ENCODE peak calls at places on chromosome 2, in seven cellular contexts. K is heart left ventricle, X is endothelial cell of umbilical vein, B is fibroblast of lung, F is thoracic aorta, Z is OCI-LY7, V is suprapubic skin. P is an unnamed sample. For H3K36me3, the result is how much of the 10 kb centered on the place peaks cover.

GRCh38 chr2:37415128-37415817 is 70.8 kb downstream of the QPCT start:
- DNase-seq in K (no peak), X (peak), B (peak), F (no peak), Z (no peak), V (no peak), P (no peak)

GRCh38 chr2:105808418-105809098 is 63.8 kb downstream of the NCK2 start:
- DNase-seq in K (no peak), X (no peak), B (no peak), F (no peak), Z (no peak), V (no peak), P (no peak)

GRCh38 chr2:131641414-131642206 is 113.9 kb downstream of the CCDC74A start:
- DNase-seq in K (no peak), X (no peak), B (peak), F (no peak), Z (no peak), V (no peak), P (peak)

GRCh38 chr2:238613610-238614009 is 186.9 kb downstream of the ASB1 start:
- DNase-seq in K (no peak), X (no peak), B (no peak), F (no peak), Z (no peak), V (no peak), P (no peak)

GRCh38 chr2:101349893-101350662 is 37.2 kb downstream of the CREG2 start:
- DNase-seq in K (no peak), X (no peak), B (peak), F (no peak), Z (no peak), V (no peak), P (no peak)

GRCh38 chr2:218927411-218927810 is 32.1 kb upstream of the CDK5R2 start:
- DNase-seq in K (no peak), X (no peak), B (no peak), F (no peak), Z (no peak), V (no peak), P (no peak)

GRCh38 chr2:100292022-100292580 is 30.2 kb downstream of the LONRF2 start:
- DNase-seq in K (no peak), X (no peak), B (peak), F (no peak), Z (no peak), V (no peak), P (peak)

GRCh38 chr2:232438951-232439757 is 16.8 kb upstream of the ALPI start:
- DNase-seq in K (peak), X (peak), B (no peak), F (no peak), Z (peak), V (peak), P (no peak)

GRCh38 chr2:120908314-120908975 is 172.8 kb downstream of the GLI2 start:
- DNase-seq in K (no peak), X (no peak), B (no peak), F (no peak), Z (no peak), V (no peak), P (no peak)

GRCh38 chr2:238403632-238404405 is 22.9 kb upstream of the ASB1 start:
- DNase-seq in K (no peak), X (no peak), B (no peak), F (no peak), Z (no peak), V (no peak), P (no peak)

GRCh38 chr2:101038455-101039255 is 36.6 kb downstream of the RPL31 start:
- DNase-seq in K (no peak), X (peak), B (no peak), F (no peak), Z (peak), V (no peak), P (no peak)

GRCh38 chr2:9707008-9707407 is 76.2 kb upstream of the YWHAQ start:
- DNase-seq in K (no peak), X (no peak), B (no peak), F (no peak), Z (no peak), V (no peak), P (no peak)

GRCh38 chr2:45311559-45311958 is 299.5 kb downstream of the SRBD1 start:
- DNase-seq in K (no peak), X (no peak), B (no peak), F (no peak), Z (no peak), V (no peak), P (no peak)

GRCh38 chr2:120983344-120983743 is 247.7 kb downstream of the GLI2 start:
- DNase-seq in K (no peak), X (no peak), B (no peak), F (no peak), Z (no peak), V (no peak), P (peak)

GRCh38 chr2:179528576-179529069 is 264.0 kb upstream of the SESTD1 start:
- DNase-seq in K (no peak), X (no peak), B (no peak), F (no peak), Z (no peak), V (no peak), P (no peak)

GRCh38 chr2:226845717-226846116 is 9.9 kb downstream of the RHBDD1 start:
- DNase-seq in K (no peak), X (no peak), B (no peak), F (no peak), Z (no peak), V (no peak), P (no peak)

GRCh38 chr2:7007846-7008741 is 90.9 kb downstream of the RNF144A start:
- DNase-seq in K (peak), X (peak), B (peak), F (no peak), Z (no peak), V (peak), P (no peak)

GRCh38 chr2:167944825-167945659 is 302.4 kb downstream of the STK39 start:
- DNase-seq in K (no peak), X (peak), B (peak), F (no peak), Z (no peak), V (no peak), P (no peak)

GRCh38 chr2:231336700-231337099 is 58.8 kb upstream of the B3GNT7 start:
- DNase-seq in K (no peak), X (no peak), B (no peak), F (no peak), Z (no peak), V (no peak), P (no peak)

GRCh38 chr2:101150306-101151140 is 659 bp downstream of the TBC1D8 start:
- DNase-seq in K (peak), X (peak), B (peak), F (no peak), Z (no peak), V (peak), P (no peak)

GRCh38 chr2:71102981-71103681 is 26.9 kb downstream of the MCEE start:
- DNase-seq in K (no peak), X (no peak), B (no peak), F (no peak), Z (no peak), V (no peak), P (no peak)

GRCh38 chr2:227921648-227922047 is 50.2 kb downstream of the DAW1 start:
- DNase-seq in K (no peak), X (no peak), B (no peak), F (no peak), Z (no peak), V (no peak), P (no peak)

GRCh38 chr2:239245872-239246701 is 154.7 kb downstream of the HDAC4 start:
- DNase-seq in K (no peak), X (no peak), B (no peak), F (no peak), Z (no peak), V (peak), P (no peak)

GRCh38 chr2:129767346-129767745 is 212.1 kb upstream of the RAB6C start:
- DNase-seq in K (no peak), X (no peak), B (no peak), F (no peak), Z (no peak), V (no peak), P (no peak)

GRCh38 chr2:72214429-72215143 is 66.9 kb upstream of the CYP26B1 start:
- DNase-seq in K (no peak), X (peak), B (peak), F (no peak), Z (no peak), V (no peak), P (no peak)

GRCh38 chr2:102484310-102485061 is 11.5 kb downstream of the SLC9A4 start:
- DNase-seq in K (no peak), X (no peak), B (no peak), F (no peak), Z (no peak), V (no peak), P (no peak)

GRCh38 chr2:70639841-70640448 is 86.3 kb upstream of the TGFA start:
- DNase-seq in K (no peak), X (no peak), B (no peak), F (no peak), Z (no peak), V (no peak), P (no peak)

GRCh38 chr2:88060907-88061275 is 5.3 kb upstream of the KRCC1 start:
- DNase-seq in K (no peak), X (no peak), B (no peak), F (no peak), Z (no peak), V (no peak), P (no peak)

GRCh38 chr2:239736358-239737143 is 288.6 kb downstream of the NDUFA10 start:
- DNase-seq in K (peak), X (no peak), B (no peak), F (no peak), Z (no peak), V (no peak), P (no peak)

GRCh38 chr2:230441188-230441897 is 25.3 kb downstream of the SP100 start:
- DNase-seq in K (no peak), X (peak), B (peak), F (no peak), Z (peak), V (no peak), P (no peak)

GRCh38 chr2:230317366-230317765 is 9.6 kb upstream of the SP140L start:
- DNase-seq in K (no peak), X (no peak), B (no peak), F (no peak), Z (no peak), V (no peak), P (no peak)

GRCh38 chr2:233728723-233729301 is at the start of gene UGT1A3:
- DNase-seq in K (no peak), X (no peak), B (no peak), F (no peak), Z (no peak), V (no peak), P (no peak)

GRCh38 chr2:219060821-219061791 is at the start of gene IHH:
- DNase-seq in K (no peak), X (no peak), B (peak), F (no peak), Z (no peak), V (no peak), P (no peak)

GRCh38 chr2:101815739-101816391 is 118.4 kb downstream of the MAP4K4 start:
- DNase-seq in K (no peak), X (no peak), B (peak), F (no peak), Z (no peak), V (no peak), P (no peak)

GRCh38 chr2:98346259-98347236 is at the start of gene CNGA3:
- DNase-seq in K (no peak), X (peak), B (peak), F (no peak), Z (no peak), V (no peak), P (no peak)

GRCh38 chr2:120445431-120446143 is 99.7 kb downstream of the INHBB start:
- DNase-seq in K (no peak), X (no peak), B (peak), F (no peak), Z (no peak), V (peak), P (peak)

GRCh38 chr2:53865264-53865663 is 5.5 kb upstream of the GPR75 start:
- DNase-seq in K (no peak), X (no peak), B (no peak), F (no peak), Z (no peak), V (no peak), P (no peak)

GRCh38 chr2:241062342-241063092 is 39.6 kb downstream of the MTERF4 start:
- DNase-seq in K (peak), X (no peak), B (no peak), F (no peak), Z (no peak), V (no peak), P (no peak)

GRCh38 chr2:164689020-164689419 is 67.7 kb upstream of the GRB14 start:
- DNase-seq in K (no peak), X (no peak), B (peak), F (no peak), Z (no peak), V (no peak), P (no peak)

DNA sequence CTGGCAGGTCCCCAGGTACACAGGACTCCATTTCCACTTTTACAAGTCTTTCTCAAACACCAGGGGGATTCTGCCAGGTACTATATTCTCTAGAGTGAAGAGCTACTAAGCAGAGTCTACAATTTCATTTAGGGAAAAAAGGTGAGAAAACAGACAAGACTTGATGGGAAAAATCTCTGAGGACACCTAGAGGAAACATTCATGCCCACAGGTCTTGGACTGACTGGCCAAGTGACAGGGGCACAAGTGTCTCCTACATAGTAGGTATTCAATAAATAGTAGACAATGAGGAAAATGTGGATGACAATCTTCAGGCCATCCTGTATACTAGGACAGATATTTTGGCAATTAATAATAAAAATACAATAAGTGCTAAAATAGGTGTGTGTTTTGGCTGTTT is 228.6 kb downstream of the CLIP4 start:
- DNase-seq in K (no peak), X (no peak), B (no peak), F (no peak), Z (no peak), V (no peak), P (no peak)
- TF ChIP-seq CTCF in K (no peak), X (no peak), B (no peak), F (no peak), Z (no peak), V (no peak), P (no peak)

GRCh38 chr2:213015387-213016165 is 135.8 kb downstream of the IKZF2 start:
- DNase-seq in K (no peak), X (no peak), B (no peak), F (no peak), Z (no peak), V (no peak), P (no peak)
- H3K4me3 ChIP-seq in K (no peak), X (no peak), B (no peak), F (no peak), Z (no peak), V (no peak), P (no peak)

GRCh38 chr2:73249636-73250035 is 15.5 kb downstream of the CCT7 start:
- DNase-seq in K (no peak), X (no peak), B (no peak), F (no peak), Z (no peak), V (no peak), P (no peak)
- H3K36me3 ChIP-seq in K (half or more), X (under half), B (under half), F (half or more), Z (half or more), V (half or more), P (under half)

GRCh38 chr2:127640082-127641072 is 5.6 kb upstream of the GPR17 start:
- DNase-seq in K (no peak), X (no peak), B (no peak), F (no peak), Z (peak), V (no peak), P (no peak)
- TF ChIP-seq CTCF in K (peak), X (peak), B (no peak), F (no peak), Z (peak), V (no peak), P (peak)

DNA sequence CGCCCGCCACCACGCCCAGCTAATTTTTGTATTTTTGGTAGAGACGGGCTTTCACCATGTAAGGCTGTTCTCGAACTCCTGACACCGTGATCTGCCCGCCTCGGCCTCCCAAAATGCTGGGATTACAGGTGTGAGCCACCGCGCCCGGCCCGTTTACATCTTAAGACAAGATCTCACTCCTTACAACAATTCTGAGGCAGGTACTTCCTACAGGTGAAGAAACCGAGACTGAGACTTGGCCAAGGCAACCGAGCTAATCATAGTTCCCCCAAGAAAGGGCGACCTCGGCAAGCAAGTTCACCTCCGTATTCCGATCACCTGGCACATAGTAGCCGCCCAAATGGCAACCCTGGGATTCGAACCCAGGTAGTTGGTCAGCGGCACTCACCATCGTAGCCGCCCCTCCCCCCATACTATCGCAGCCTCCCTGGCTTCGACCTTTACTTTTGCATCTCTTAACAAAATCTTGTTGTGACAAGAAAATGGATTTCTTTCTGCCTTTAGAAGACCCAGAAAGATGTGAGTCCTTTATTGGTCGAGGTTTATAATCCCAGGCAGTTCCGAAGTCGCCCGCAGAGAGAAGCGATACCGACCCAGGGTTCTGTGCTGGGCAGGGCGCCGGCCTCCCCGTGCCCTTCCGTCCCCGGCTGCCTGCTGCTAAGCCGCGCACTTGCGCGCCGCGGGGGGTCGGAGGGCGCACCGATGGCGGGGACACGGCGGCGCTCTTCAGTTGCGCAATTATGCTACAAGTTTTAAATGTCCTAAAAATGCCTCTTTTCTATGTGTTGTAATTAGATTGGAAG is 1.1 kb upstream of the FZD5 start:
- DNase-seq in K (no peak), X (peak), B (no peak), F (no peak), Z (no peak), V (peak), P (no peak)
- H3K4me3 ChIP-seq in K (peak), X (no peak), B (peak), F (peak), Z (peak), V (peak), P (no peak)

DNA sequence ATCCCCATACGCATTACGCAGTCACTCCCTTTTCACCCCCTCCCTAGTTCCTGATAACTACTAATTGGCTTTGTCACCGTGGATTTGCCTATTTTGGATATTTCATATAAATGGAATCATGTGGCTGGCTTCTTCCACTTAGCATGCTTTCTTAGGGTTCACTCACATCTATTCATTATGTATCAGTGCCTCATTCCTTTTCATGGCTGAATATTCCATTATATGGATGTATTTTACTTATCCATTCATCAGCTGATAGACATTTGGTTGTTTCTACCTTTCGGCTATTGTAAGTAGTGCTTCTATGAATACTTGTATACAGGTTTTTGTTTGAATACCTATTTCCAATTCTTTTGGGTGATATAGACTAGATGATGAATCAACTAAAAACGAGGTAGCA is 4.9 kb downstream of the ATP5MC3 start:
- DNase-seq in K (no peak), X (no peak), B (no peak), F (no peak), Z (no peak), V (no peak), P (no peak)
- H3K36me3 ChIP-seq in K (half or more), X (under half), B (under half), F (under half), Z (half or more), V (under half), P (under half)